ENCODE peak calls at places on chromosomes 13 and 19, in seven cellular contexts. One of them, this sample, is unnamed.
A peak's percentile ranks its signal among the peaks of the same experiment; 100 is the strongest.

GRCh38 chr13:112227031-112227430 is 149.1 kb upstream of the SPACA7 start:
- DNase-seq in retinal pigment epithelial cell: no peak
- DNase-seq in stomach: no peak
- DNase-seq in upper lobe of right lung: peak; percentile 35
- DNase-seq in HFF-Myc: no peak
- DNase-seq in NB4: no peak
- DNase-seq in heart left ventricle: no peak
- DNase-seq in this sample: no peak

GRCh38 chr13:22596157-22596863 is 584.5 kb upstream of the SGCG start:
- DNase-seq in NB4: no peak
- DNase-seq in stomach: no peak
- DNase-seq in upper lobe of right lung: no peak
- DNase-seq in retinal pigment epithelial cell: no peak
- DNase-seq in HFF-Myc: no peak
- DNase-seq in heart left ventricle: no peak
- DNase-seq in this sample: no peak

GRCh38 chr19:35828694-35829301 is 16.2 kb upstream of the PRODH2 start:
- DNase-seq in NB4: peak; percentile 47
- DNase-seq in retinal pigment epithelial cell: peak; percentile 14
- DNase-seq in HFF-Myc: peak; percentile 54
- DNase-seq in heart left ventricle: peak; percentile 39
- DNase-seq in stomach: peak; percentile 60
- DNase-seq in upper lobe of right lung: no peak
- DNase-seq in this sample: peak; percentile 53

GRCh38 chr13:46810440-46810839 is 13.5 kb upstream of the ESD start:
- DNase-seq in HFF-Myc: no peak
- DNase-seq in heart left ventricle: no peak
- DNase-seq in upper lobe of right lung: no peak
- DNase-seq in retinal pigment epithelial cell: no peak
- DNase-seq in NB4: no peak
- DNase-seq in stomach: no peak
- DNase-seq in this sample: no peak

GRCh38 chr19:20928371-20928770 is 5.3 kb downstream of the ZNF85 start:
- DNase-seq in upper lobe of right lung: no peak
- DNase-seq in stomach: no peak
- DNase-seq in HFF-Myc: peak; percentile 14
- DNase-seq in heart left ventricle: no peak
- DNase-seq in retinal pigment epithelial cell: no peak
- DNase-seq in NB4: no peak
- DNase-seq in this sample: peak; percentile 4

GRCh38 chr13:95709101-95709500 is 32.2 kb downstream of the DNAJC3 start:
- DNase-seq in NB4: no peak
- DNase-seq in stomach: no peak
- DNase-seq in upper lobe of right lung: no peak
- DNase-seq in HFF-Myc: no peak
- DNase-seq in retinal pigment epithelial cell: no peak
- DNase-seq in heart left ventricle: no peak
- DNase-seq in this sample: no peak

GRCh38 chr19:11152318-11153062 is 3.1 kb downstream of the SPC24 start:
- DNase-seq in stomach: peak; percentile 87
- DNase-seq in retinal pigment epithelial cell: peak; percentile 82
- DNase-seq in upper lobe of right lung: no peak
- DNase-seq in NB4: no peak
- DNase-seq in HFF-Myc: no peak
- DNase-seq in heart left ventricle: peak; percentile 72
- DNase-seq in this sample: no peak

GRCh38 chr19:35513975-35514809 is 743 bp upstream of the DMKN start:
- DNase-seq in HFF-Myc: no peak
- DNase-seq in retinal pigment epithelial cell: no peak
- DNase-seq in NB4: no peak
- DNase-seq in heart left ventricle: no peak
- DNase-seq in upper lobe of right lung: no peak
- DNase-seq in stomach: no peak
- DNase-seq in this sample: no peak

GRCh38 chr19:4140237-4140711 is 13.2 kb upstream of the CREB3L3 start:
- DNase-seq in NB4: peak; percentile 64
- DNase-seq in HFF-Myc: no peak
- DNase-seq in heart left ventricle: no peak
- DNase-seq in upper lobe of right lung: no peak
- DNase-seq in stomach: no peak
- DNase-seq in retinal pigment epithelial cell: no peak
- DNase-seq in this sample: no peak

GRCh38 chr13:113009743-113010509 is 40.9 kb downstream of the MCF2L start:
- DNase-seq in stomach: no peak
- DNase-seq in upper lobe of right lung: no peak
- DNase-seq in retinal pigment epithelial cell: no peak
- DNase-seq in HFF-Myc: no peak
- DNase-seq in NB4: no peak
- DNase-seq in heart left ventricle: peak; percentile 48
- DNase-seq in this sample: no peak

GRCh38 chr19:56838930-56839664 is 1.4 kb downstream of the PEG3 start:
- DNase-seq in NB4: no peak
- DNase-seq in heart left ventricle: peak; percentile 97
- DNase-seq in upper lobe of right lung: peak; percentile 92
- DNase-seq in retinal pigment epithelial cell: peak; percentile 75
- DNase-seq in stomach: peak; percentile 69
- DNase-seq in HFF-Myc: no peak
- DNase-seq in this sample: peak; percentile 72

GRCh38 chr19:45473366-45474190 is 5.8 kb downstream of the FOSB start:
- DNase-seq in stomach: no peak
- DNase-seq in NB4: no peak
- DNase-seq in HFF-Myc: no peak
- DNase-seq in retinal pigment epithelial cell: no peak
- DNase-seq in upper lobe of right lung: no peak
- DNase-seq in heart left ventricle: no peak
- DNase-seq in this sample: no peak

DNA sequence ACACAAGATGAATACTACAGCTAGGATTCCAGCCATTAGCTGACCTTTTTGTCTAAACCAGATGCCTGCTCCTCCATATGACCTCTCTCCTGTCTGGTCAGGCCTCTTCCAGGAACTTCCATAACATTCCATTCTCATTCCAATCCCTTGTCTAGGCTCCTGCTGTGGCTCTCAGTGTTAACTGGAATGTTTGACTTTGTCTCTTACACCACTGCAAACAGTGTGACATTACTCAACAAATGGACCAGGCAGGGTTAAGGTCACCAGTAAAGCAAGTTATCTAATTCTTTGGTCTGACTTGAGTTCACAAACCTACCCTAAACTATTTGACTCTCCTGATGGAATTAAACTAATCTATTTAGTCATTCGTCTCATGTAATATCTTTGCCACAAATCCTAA is 2.1 kb upstream of the GPC6 start:
- DNase-seq in upper lobe of right lung: no peak
- DNase-seq in HFF-Myc: no peak
- DNase-seq in NB4: no peak
- DNase-seq in stomach: no peak
- DNase-seq in heart left ventricle: no peak
- DNase-seq in retinal pigment epithelial cell: no peak
- DNase-seq in this sample: no peak
- H3K4me3 ChIP-seq in upper lobe of right lung: no peak overlapping the region
- H3K4me3 ChIP-seq in HFF-Myc: no peak overlapping the region
- H3K4me3 ChIP-seq in NB4: no peak overlapping the region
- H3K4me3 ChIP-seq in stomach: no peak overlapping the region
- H3K4me3 ChIP-seq in heart left ventricle: no peak overlapping the region
- H3K4me3 ChIP-seq in retinal pigment epithelial cell: no peak overlapping the region
- H3K4me3 ChIP-seq in this sample: no peak overlapping the region

DNA sequence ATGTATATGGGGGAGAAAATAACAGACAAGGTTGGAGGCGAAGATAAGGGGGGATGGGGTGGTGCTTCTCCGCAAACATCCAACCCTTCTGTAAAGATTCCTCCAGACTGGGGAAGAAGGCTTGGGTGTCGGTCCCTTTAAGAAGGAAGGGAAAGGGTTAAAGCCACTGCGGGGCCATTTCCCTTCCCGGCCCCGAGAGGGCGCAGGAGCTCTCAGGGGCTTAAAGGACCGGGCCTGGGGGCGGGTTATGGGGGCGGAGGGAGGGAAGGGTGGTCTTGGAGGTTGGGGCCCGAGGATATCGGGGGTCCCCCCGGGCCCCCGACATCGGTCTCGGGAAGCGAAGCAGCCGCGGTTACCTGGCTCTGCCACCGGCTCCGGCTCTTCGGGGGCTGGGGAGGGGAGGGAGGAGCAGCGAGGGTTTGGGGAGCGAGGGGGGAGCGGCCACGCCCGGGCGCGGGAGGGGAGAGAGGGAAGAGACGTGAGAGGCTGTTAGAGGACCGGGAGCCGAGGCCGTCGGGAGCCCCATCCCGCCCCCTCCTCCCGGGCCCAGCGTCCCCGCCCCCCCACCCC is 2.8 kb downstream of the TNNT1 start:
- DNase-seq in HFF-Myc: no peak
- DNase-seq in retinal pigment epithelial cell: no peak
- DNase-seq in heart left ventricle: no peak
- DNase-seq in NB4: peak; percentile 43
- DNase-seq in stomach: no peak
- DNase-seq in upper lobe of right lung: no peak
- DNase-seq in this sample: no peak
- TF ChIP-seq CTCF in HFF-Myc: peak; percentile 61
- TF ChIP-seq CTCF in retinal pigment epithelial cell: peak; percentile 67
- TF ChIP-seq CTCF in heart left ventricle: no peak
- TF ChIP-seq CTCF in NB4: peak; percentile 49
- TF ChIP-seq CTCF in stomach: no peak
- TF ChIP-seq CTCF in upper lobe of right lung: peak; percentile 27
- TF ChIP-seq CTCF in this sample: peak; percentile 50

DNA sequence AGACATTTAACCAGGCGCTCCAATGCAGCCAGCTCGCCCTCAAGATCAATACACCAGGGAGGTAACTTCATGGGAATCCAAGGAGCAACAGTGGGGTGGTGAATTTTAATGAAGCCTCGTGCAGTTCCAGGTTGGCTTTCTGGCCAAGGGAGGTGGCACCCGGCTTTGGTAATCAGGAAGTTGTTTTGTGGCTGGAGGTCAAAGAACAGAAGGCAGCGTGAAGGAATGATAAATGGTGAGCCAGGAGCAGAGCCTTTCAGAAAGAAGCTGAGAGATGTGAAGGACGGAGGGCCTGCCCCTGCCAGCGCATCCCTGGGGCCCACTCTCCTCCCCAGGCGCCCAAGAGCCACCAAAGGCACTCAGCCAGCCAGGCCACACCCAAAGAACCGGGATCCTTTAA is 188.2 kb upstream of the TSC22D1 start:
- DNase-seq in heart left ventricle: no peak
- DNase-seq in NB4: peak; percentile 7
- DNase-seq in upper lobe of right lung: no peak
- DNase-seq in retinal pigment epithelial cell: no peak
- DNase-seq in HFF-Myc: no peak
- DNase-seq in stomach: peak; percentile 70
- DNase-seq in this sample: no peak
- H3K4me3 ChIP-seq in heart left ventricle: no peak overlapping the region
- H3K4me3 ChIP-seq in NB4: no peak overlapping the region
- H3K4me3 ChIP-seq in upper lobe of right lung: no peak overlapping the region
- H3K4me3 ChIP-seq in retinal pigment epithelial cell: no peak overlapping the region
- H3K4me3 ChIP-seq in HFF-Myc: no peak overlapping the region
- H3K4me3 ChIP-seq in stomach: no peak overlapping the region
- H3K4me3 ChIP-seq in this sample: no peak overlapping the region

GRCh38 chr13:52845766-52846566 is 2.5 kb downstream of the PCDH8 start:
- DNase-seq in stomach: no peak
- DNase-seq in NB4: peak; percentile 20
- DNase-seq in HFF-Myc: no peak
- DNase-seq in retinal pigment epithelial cell: no peak
- DNase-seq in upper lobe of right lung: peak; percentile 68
- DNase-seq in heart left ventricle: no peak
- DNase-seq in this sample: no peak
- TF ChIP-seq CTCF in stomach: no peak
- TF ChIP-seq CTCF in NB4: no peak
- TF ChIP-seq CTCF in HFF-Myc: peak; percentile 10
- TF ChIP-seq CTCF in retinal pigment epithelial cell: peak; percentile 36
- TF ChIP-seq CTCF in upper lobe of right lung: peak; percentile 15
- TF ChIP-seq CTCF in heart left ventricle: peak; percentile 22
- TF ChIP-seq CTCF in this sample: no peak

DNA sequence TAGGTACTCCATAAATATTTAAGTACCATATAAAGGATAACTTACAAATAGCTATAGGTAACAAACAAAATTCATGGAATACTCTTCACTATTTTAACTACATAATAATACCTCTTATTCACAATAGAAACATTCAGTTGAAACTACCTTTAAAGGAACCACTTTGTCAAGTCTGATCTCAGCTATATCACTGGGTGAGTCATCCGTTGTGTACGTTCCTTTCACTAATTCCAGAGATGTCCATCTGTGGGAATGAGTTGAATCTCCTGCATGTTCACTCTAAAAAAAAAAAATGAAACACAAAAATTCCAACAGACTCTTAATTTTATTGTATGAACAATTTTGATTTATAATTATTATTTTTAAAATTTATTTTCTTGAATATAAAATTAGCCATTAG is 149.4 kb upstream of the FBXL3 start:
- DNase-seq in NB4: no peak
- DNase-seq in upper lobe of right lung: no peak
- DNase-seq in heart left ventricle: no peak
- DNase-seq in retinal pigment epithelial cell: no peak
- DNase-seq in HFF-Myc: no peak
- DNase-seq in stomach: no peak
- DNase-seq in this sample: peak; percentile 15
- H3K4me3 ChIP-seq in NB4: no peak overlapping the region
- H3K4me3 ChIP-seq in upper lobe of right lung: no peak overlapping the region
- H3K4me3 ChIP-seq in heart left ventricle: no peak overlapping the region
- H3K4me3 ChIP-seq in retinal pigment epithelial cell: no peak overlapping the region
- H3K4me3 ChIP-seq in HFF-Myc: no peak overlapping the region
- H3K4me3 ChIP-seq in stomach: no peak overlapping the region
- H3K4me3 ChIP-seq in this sample: no peak overlapping the region

DNA sequence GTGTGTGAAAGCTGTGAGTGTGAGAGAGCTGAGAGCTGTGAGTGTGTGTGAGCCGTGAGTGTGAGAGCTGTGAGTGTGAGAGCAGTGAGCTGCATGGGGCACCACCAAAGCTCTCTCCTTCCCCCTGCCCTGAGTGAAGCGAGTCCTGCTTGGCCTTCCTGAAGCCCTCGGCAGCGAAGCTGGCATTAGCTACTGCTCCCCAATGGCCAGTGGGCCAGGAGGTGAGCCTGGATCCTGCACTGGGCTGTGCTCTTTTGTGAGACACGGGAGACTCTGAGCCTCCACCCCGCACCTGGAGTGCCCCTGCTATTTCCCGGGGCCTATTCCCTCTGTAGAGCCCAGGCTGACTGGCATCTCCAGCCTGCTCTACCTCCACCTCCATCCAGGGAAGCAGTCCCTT is 51.5 kb downstream of the HSPH1 start:
- DNase-seq in upper lobe of right lung: no peak
- DNase-seq in stomach: no peak
- DNase-seq in heart left ventricle: no peak
- DNase-seq in retinal pigment epithelial cell: no peak
- DNase-seq in NB4: no peak
- DNase-seq in HFF-Myc: no peak
- DNase-seq in this sample: no peak
- TF ChIP-seq CTCF in upper lobe of right lung: no peak
- TF ChIP-seq CTCF in stomach: no peak
- TF ChIP-seq CTCF in heart left ventricle: no peak
- TF ChIP-seq CTCF in retinal pigment epithelial cell: no peak
- TF ChIP-seq CTCF in NB4: no peak
- TF ChIP-seq CTCF in HFF-Myc: no peak
- TF ChIP-seq CTCF in this sample: no peak

This sample was measured in astrocyte of the cerebellum.